ENCODE peak calls at places on chromosomes 2 and 18, in ten cellular contexts. E is hippocampal formation, Z is breast epithelium, X is NCI-H1092 treated with DMSO at 0.1 percent for 48 hours, R is endothelial cell, H is NCI-H1105, U is Ammon's horn, S is T-helper 2 cell, Q is GOT3, W is fibroblast of pulmonary artery. K is an unnamed sample.
A peak's percentile ranks its signal among the peaks of the same experiment; 100 is the strongest.

GRCh38 chr18:48663931-48664847 is 125.4 kb downstream of the CTIF start:
- DNase-seq in E (peak; percentile 45), Z (peak; percentile 73), X (peak; percentile 58), R (peak; percentile 85), H (no peak), U (peak; percentile 76), S (peak; percentile 4), Q (no peak), W (peak; percentile 59), K (peak; percentile 18)

GRCh38 chr18:582465-582864 is 2.3 kb downstream of the CETN1 start:
- DNase-seq in E (no peak), Z (no peak), X (no peak), R (no peak), H (no peak), U (peak; percentile 42), S (no peak), Q (no peak), W (no peak), K (no peak)

GRCh38 chr2:69188174-69188900 is 175.4 kb downstream of the ANTXR1 start:
- DNase-seq in E (no peak), Z (no peak), X (no peak), R (no peak), H (no peak), U (peak; percentile 33), S (no peak), Q (no peak), W (no peak), K (peak; percentile 19)

GRCh38 chr18:3615374-3615773 is 165.4 kb downstream of the TGIF1 start:
- DNase-seq in E (no peak), Z (no peak), X (no peak), R (no peak), H (no peak), U (no peak), S (no peak), Q (no peak), W (no peak), K (no peak)

GRCh38 chr18:49935215-49935614 is 121.9 kb upstream of the ACAA2 start:
- DNase-seq in E (no peak), Z (no peak), X (no peak), R (no peak), H (no peak), U (no peak), S (no peak), Q (no peak), W (no peak), K (no peak)

GRCh38 chr18:76494181-76494540 is 881 bp downstream of the ZNF516 start:
- DNase-seq in E (no peak), Z (no peak), X (peak; percentile 67), R (peak; percentile 52), H (peak; percentile 16), U (no peak), S (no peak), Q (no peak), W (peak; percentile 42), K (peak; percentile 63)

GRCh38 chr2:104826016-104826415 is 27.9 kb upstream of the POU3F3 start:
- DNase-seq in E (no peak), Z (no peak), X (no peak), R (no peak), H (no peak), U (no peak), S (no peak), Q (no peak), W (no peak), K (no peak)

GRCh38 chr2:63050186-63050915 is at the start of gene OTX1:
- DNase-seq in E (peak; percentile 35), Z (no peak), X (peak; percentile 64), R (peak; percentile 59), H (peak; percentile 84), U (peak; percentile 57), S (peak; percentile 23), Q (no peak), W (peak; percentile 46), K (no peak)

GRCh38 chr2:96895709-96896651 is 26.1 kb upstream of the SEMA4C start:
- DNase-seq in E (no peak), Z (no peak), X (peak; percentile 16), R (no peak), H (peak; percentile 61), U (no peak), S (no peak), Q (no peak), W (no peak), K (no peak)

GRCh38 chr2:111036042-111036441 is 84.7 kb upstream of the BCL2L11 start:
- DNase-seq in E (no peak), Z (no peak), X (no peak), R (no peak), H (no peak), U (no peak), S (no peak), Q (no peak), W (no peak), K (no peak)

GRCh38 chr2:198214108-198214736 is 409.8 kb downstream of the PLCL1 start:
- DNase-seq in E (no peak), Z (no peak), X (no peak), R (no peak), H (no peak), U (no peak), S (no peak), Q (no peak), W (peak; percentile 7), K (no peak)

GRCh38 chr2:119644186-119644585 is 34.8 kb upstream of the TMEM177 start:
- DNase-seq in E (no peak), Z (no peak), X (no peak), R (no peak), H (no peak), U (no peak), S (no peak), Q (no peak), W (peak; percentile 69), K (no peak)

GRCh38 chr2:33457588-33458247 is 18.7 kb upstream of the RASGRP3 start:
- DNase-seq in E (no peak), Z (no peak), X (no peak), R (no peak), H (no peak), U (no peak), S (no peak), Q (no peak), W (peak; percentile 22), K (no peak)

GRCh38 chr2:46298522-46299351 is 1.5 kb downstream of the EPAS1 start:
- DNase-seq in E (no peak), Z (peak; percentile 59), X (peak; percentile 9), R (peak; percentile 50), H (no peak), U (peak; percentile 29), S (no peak), Q (peak; percentile 14), W (peak; percentile 73), K (peak; percentile 36)

GRCh38 chr2:8304821-8305766 is 376.8 kb upstream of the ID2 start:
- DNase-seq in E (no peak), Z (no peak), X (no peak), R (no peak), H (no peak), U (no peak), S (no peak), Q (no peak), W (no peak), K (no peak)

GRCh38 chr18:78713064-78713463 is 266.6 kb upstream of the SALL3 start:
- DNase-seq in E (no peak), Z (peak; percentile 15), X (no peak), R (no peak), H (no peak), U (no peak), S (no peak), Q (no peak), W (no peak), K (no peak)

GRCh38 chr2:188132385-188132784 is 159.3 kb upstream of the GULP1 start:
- DNase-seq in E (peak; percentile 31), Z (no peak), X (peak; percentile 68), R (no peak), H (no peak), U (peak; percentile 78), S (no peak), Q (no peak), W (peak; percentile 49), K (peak; percentile 3)

GRCh38 chr2:36770542-36771287 is 74.2 kb downstream of the VIT start:
- DNase-seq in E (no peak), Z (no peak), X (peak; percentile 3), R (peak; percentile 60), H (no peak), U (no peak), S (peak; percentile 4), Q (no peak), W (peak; percentile 53), K (no peak)

GRCh38 chr2:236963631-236964030 is 122.1 kb upstream of the COPS8 start:
- DNase-seq in E (no peak), Z (no peak), X (no peak), R (no peak), H (no peak), U (no peak), S (no peak), Q (no peak), W (no peak), K (no peak)

GRCh38 chr2:26465981-26466471 is 11.9 kb downstream of the OTOF start:
- DNase-seq in E (no peak), Z (no peak), X (no peak), R (no peak), H (no peak), U (no peak), S (no peak), Q (no peak), W (no peak), K (no peak)

GRCh38 chr2:17303054-17303453 is 215.2 kb downstream of the RAD51AP2 start:
- DNase-seq in E (no peak), Z (no peak), X (no peak), R (no peak), H (no peak), U (no peak), S (no peak), Q (no peak), W (peak; percentile 15), K (no peak)

GRCh38 chr2:24010477-24011277 is 792 bp downstream of the MFSD2B start:
- DNase-seq in E (no peak), Z (no peak), X (no peak), R (no peak), H (no peak), U (no peak), S (no peak), Q (no peak), W (no peak), K (no peak)